ENCODE peak calls at places on chromosomes 12 and 14, in nine cellular contexts. One of them, this sample, is unnamed.
A peak's percentile ranks its signal among the peaks of the same experiment; 100 is the strongest.

GRCh38 chr12:105538880-105539279 is 208.4 kb downstream of the C12orf75 start:
- DNase-seq in right atrium auricular region: no peak
- DNase-seq in fibroblast of lung: peak; percentile 54
- DNase-seq in tibial artery: no peak
- DNase-seq in H1: no peak
- DNase-seq in BJ: peak; percentile 9
- DNase-seq in HepG2: no peak
- DNase-seq in neural progenitor cell: no peak
- DNase-seq in K562: no peak
- DNase-seq in this sample: no peak

GRCh38 chr12:39145175-39145999 is 240.0 kb upstream of the CPNE8 start:
- DNase-seq in right atrium auricular region: peak; percentile 59
- DNase-seq in fibroblast of lung: no peak
- DNase-seq in tibial artery: no peak
- DNase-seq in H1: peak; percentile 91
- DNase-seq in BJ: no peak
- DNase-seq in HepG2: no peak
- DNase-seq in neural progenitor cell: peak; percentile 35
- DNase-seq in K562: peak; percentile 9
- DNase-seq in this sample: peak; percentile 57

GRCh38 chr12:54711664-54712063 is 63.5 kb upstream of the DCD start:
- DNase-seq in right atrium auricular region: no peak
- DNase-seq in fibroblast of lung: no peak
- DNase-seq in tibial artery: no peak
- DNase-seq in H1: no peak
- DNase-seq in BJ: no peak
- DNase-seq in HepG2: no peak
- DNase-seq in neural progenitor cell: no peak
- DNase-seq in K562: no peak
- DNase-seq in this sample: no peak

GRCh38 chr12:68932123-68932700 is 759 bp downstream of the CPM start:
- DNase-seq in right atrium auricular region: no peak
- DNase-seq in fibroblast of lung: no peak
- DNase-seq in tibial artery: no peak
- DNase-seq in H1: no peak
- DNase-seq in BJ: no peak
- DNase-seq in HepG2: no peak
- DNase-seq in neural progenitor cell: no peak
- DNase-seq in K562: no peak
- DNase-seq in this sample: no peak

GRCh38 chr14:54338696-54339317 is 58.0 kb upstream of the CDKN3 start:
- DNase-seq in right atrium auricular region: no peak
- DNase-seq in fibroblast of lung: peak; percentile 68
- DNase-seq in tibial artery: no peak
- DNase-seq in H1: no peak
- DNase-seq in BJ: no peak
- DNase-seq in HepG2: no peak
- DNase-seq in neural progenitor cell: peak; percentile 63
- DNase-seq in K562: no peak
- DNase-seq in this sample: no peak

GRCh38 chr12:33476058-33476457 is 36.4 kb upstream of the SYT10 start:
- DNase-seq in right atrium auricular region: no peak
- DNase-seq in fibroblast of lung: no peak
- DNase-seq in tibial artery: no peak
- DNase-seq in H1: no peak
- DNase-seq in BJ: no peak
- DNase-seq in HepG2: no peak
- DNase-seq in neural progenitor cell: no peak
- DNase-seq in K562: no peak
- DNase-seq in this sample: no peak

GRCh38 chr14:34190746-34191145 is 239.9 kb upstream of the EGLN3 start:
- DNase-seq in right atrium auricular region: no peak
- DNase-seq in fibroblast of lung: no peak
- DNase-seq in tibial artery: no peak
- DNase-seq in H1: no peak
- DNase-seq in BJ: no peak
- DNase-seq in HepG2: no peak
- DNase-seq in neural progenitor cell: no peak
- DNase-seq in K562: no peak
- DNase-seq in this sample: no peak

GRCh38 chr14:104326848-104327247 is 188.5 kb downstream of the KIF26A start:
- DNase-seq in right atrium auricular region: no peak
- DNase-seq in fibroblast of lung: no peak
- DNase-seq in tibial artery: peak; percentile 32
- DNase-seq in H1: peak; percentile 23
- DNase-seq in BJ: no peak
- DNase-seq in HepG2: no peak
- DNase-seq in neural progenitor cell: no peak
- DNase-seq in K562: no peak
- DNase-seq in this sample: no peak

GRCh38 chr14:99245541-99246511 is 26.2 kb downstream of the BCL11B start:
- DNase-seq in right atrium auricular region: no peak
- DNase-seq in fibroblast of lung: no peak
- DNase-seq in tibial artery: no peak
- DNase-seq in H1: peak; percentile 87
- DNase-seq in BJ: no peak
- DNase-seq in HepG2: no peak
- DNase-seq in neural progenitor cell: peak; percentile 88
- DNase-seq in K562: no peak
- DNase-seq in this sample: no peak

GRCh38 chr14:99247772-99248171 is 24.2 kb downstream of the BCL11B start:
- DNase-seq in right atrium auricular region: no peak
- DNase-seq in fibroblast of lung: no peak
- DNase-seq in tibial artery: no peak
- DNase-seq in H1: no peak
- DNase-seq in BJ: no peak
- DNase-seq in HepG2: no peak
- DNase-seq in neural progenitor cell: no peak
- DNase-seq in K562: no peak
- DNase-seq in this sample: no peak

GRCh38 chr14:99246536-99247083 is 25.4 kb downstream of the BCL11B start:
- DNase-seq in right atrium auricular region: no peak
- DNase-seq in fibroblast of lung: no peak
- DNase-seq in tibial artery: no peak
- DNase-seq in H1: peak; percentile 70
- DNase-seq in BJ: no peak
- DNase-seq in HepG2: no peak
- DNase-seq in neural progenitor cell: peak; percentile 51
- DNase-seq in K562: no peak
- DNase-seq in this sample: no peak

GRCh38 chr14:99248761-99249171 is 23.2 kb downstream of the BCL11B start:
- DNase-seq in right atrium auricular region: no peak
- DNase-seq in fibroblast of lung: no peak
- DNase-seq in tibial artery: no peak
- DNase-seq in H1: no peak
- DNase-seq in BJ: no peak
- DNase-seq in HepG2: no peak
- DNase-seq in neural progenitor cell: no peak
- DNase-seq in K562: no peak
- DNase-seq in this sample: no peak

DNA sequence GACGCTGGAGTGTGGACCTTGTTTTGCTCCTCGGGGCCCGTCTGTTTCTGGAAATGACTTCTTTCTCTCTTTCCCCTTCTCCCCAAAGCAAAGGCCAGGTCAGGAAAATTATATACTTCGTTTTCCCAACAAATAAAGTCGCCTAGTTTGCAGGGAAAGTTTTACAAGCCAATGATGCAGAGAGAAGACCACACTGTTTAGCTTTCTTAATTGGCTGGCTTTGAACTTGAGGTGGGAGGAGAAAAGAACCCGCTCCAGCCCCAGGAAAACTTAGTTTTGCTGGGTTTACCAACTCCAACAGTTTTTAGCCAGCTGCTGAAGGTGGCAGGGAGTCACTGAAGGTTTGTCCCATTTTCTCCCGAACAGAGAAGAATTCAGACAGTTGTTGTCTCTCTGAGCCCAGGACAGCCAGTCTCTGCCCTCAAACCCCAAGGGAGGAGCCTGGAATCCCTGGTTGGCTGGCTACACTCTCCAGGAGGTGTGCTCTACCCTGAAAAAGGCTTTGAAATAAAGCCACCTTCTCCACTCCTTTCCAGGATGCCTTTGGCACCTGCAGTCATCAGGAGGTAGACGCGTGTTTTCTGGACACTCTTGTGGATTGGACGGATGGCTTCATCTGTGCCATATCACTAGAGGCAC is 24.8 kb downstream of the BCL11B start:
- DNase-seq in right atrium auricular region: no peak
- DNase-seq in fibroblast of lung: no peak
- DNase-seq in tibial artery: no peak
- DNase-seq in H1: no peak
- DNase-seq in BJ: no peak
- DNase-seq in HepG2: no peak
- DNase-seq in neural progenitor cell: no peak
- DNase-seq in K562: no peak
- DNase-seq in this sample: no peak
- H3K27me3 ChIP-seq in right atrium auricular region: peaks cover 20% of the 10 kb centered on the region
- H3K27me3 ChIP-seq in fibroblast of lung: peaks cover 5% of the 10 kb centered on the region
- H3K27me3 ChIP-seq in tibial artery: no peaks in the 10 kb centered on the region
- H3K27me3 ChIP-seq in H1: peaks cover 7% of the 10 kb centered on the region
- H3K27me3 ChIP-seq in BJ: peaks cover 5% of the 10 kb centered on the region
- H3K27me3 ChIP-seq in HepG2: peaks cover 3% of the 10 kb centered on the region
- H3K27me3 ChIP-seq in neural progenitor cell: peaks cover 74% of the 10 kb centered on the region
- H3K27me3 ChIP-seq in K562: peaks cover 7% of the 10 kb centered on the region
- H3K27me3 ChIP-seq in this sample: peaks cover 6% of the 10 kb centered on the region

GRCh38 chr14:50389668-50390441 is 6.8 kb downstream of the CDKL1 start:
- DNase-seq in right atrium auricular region: no peak
- DNase-seq in fibroblast of lung: no peak
- DNase-seq in tibial artery: no peak
- DNase-seq in H1: no peak
- DNase-seq in BJ: no peak
- DNase-seq in HepG2: peak; percentile 59
- DNase-seq in neural progenitor cell: no peak
- DNase-seq in K562: no peak
- DNase-seq in this sample: no peak

GRCh38 chr14:50387543-50387942 is 9.1 kb downstream of the CDKL1 start:
- DNase-seq in right atrium auricular region: no peak
- DNase-seq in fibroblast of lung: no peak
- DNase-seq in tibial artery: no peak
- DNase-seq in H1: no peak
- DNase-seq in BJ: no peak
- DNase-seq in HepG2: no peak
- DNase-seq in neural progenitor cell: no peak
- DNase-seq in K562: no peak
- DNase-seq in this sample: no peak

GRCh38 chr14:50383618-50384225 is 13.0 kb downstream of the CDKL1 start:
- DNase-seq in right atrium auricular region: no peak
- DNase-seq in fibroblast of lung: no peak
- DNase-seq in tibial artery: no peak
- DNase-seq in H1: no peak
- DNase-seq in BJ: no peak
- DNase-seq in HepG2: no peak
- DNase-seq in neural progenitor cell: peak; percentile 60
- DNase-seq in K562: no peak
- DNase-seq in this sample: no peak

DNA sequence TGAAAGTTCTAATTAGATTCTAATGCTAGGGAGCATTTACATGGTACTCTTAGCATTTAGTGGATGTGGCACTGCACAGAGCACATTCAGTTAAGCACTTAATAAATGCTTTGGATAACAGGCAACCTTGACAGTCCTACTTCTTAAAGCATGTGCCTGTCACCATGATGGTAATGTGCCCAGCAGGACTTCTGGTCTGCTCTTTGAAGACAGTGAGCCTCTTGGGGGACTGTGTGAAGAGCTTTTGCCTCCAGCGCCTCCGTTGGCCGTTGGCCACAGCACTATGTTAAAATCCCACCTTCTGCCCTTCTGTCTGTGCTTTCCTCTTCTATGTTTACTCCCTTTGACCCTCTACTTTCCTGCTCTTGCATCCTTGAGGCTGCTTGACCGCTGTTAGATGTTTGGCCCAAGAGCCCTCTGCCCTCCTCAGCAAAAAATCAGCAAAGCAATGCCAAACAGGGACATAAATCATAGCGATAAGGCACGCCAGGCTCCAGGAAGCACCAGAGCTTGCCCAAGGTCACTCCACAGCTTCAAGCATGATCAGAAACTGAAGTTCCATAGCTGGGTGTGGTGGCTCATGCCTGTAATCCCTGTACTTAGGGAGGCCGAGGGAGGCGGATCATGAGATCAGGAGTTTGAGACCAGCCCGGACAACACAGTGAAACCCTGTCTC is 8.3 kb downstream of the CDKL1 start:
- DNase-seq in right atrium auricular region: no peak
- DNase-seq in fibroblast of lung: no peak
- DNase-seq in tibial artery: no peak
- DNase-seq in H1: no peak
- DNase-seq in BJ: no peak
- DNase-seq in HepG2: no peak
- DNase-seq in neural progenitor cell: peak; percentile 40
- DNase-seq in K562: no peak
- DNase-seq in this sample: no peak
- TF ChIP-seq CTCF in right atrium auricular region: no peak
- TF ChIP-seq CTCF in fibroblast of lung: no peak
- TF ChIP-seq CTCF in tibial artery: no peak
- TF ChIP-seq CTCF in H1: peak; percentile 25
- TF ChIP-seq CTCF in BJ: no peak
- TF ChIP-seq CTCF in HepG2: no peak
- TF ChIP-seq CTCF in neural progenitor cell: no peak
- TF ChIP-seq CTCF in K562: no peak
- TF ChIP-seq CTCF in this sample: no peak

DNA sequence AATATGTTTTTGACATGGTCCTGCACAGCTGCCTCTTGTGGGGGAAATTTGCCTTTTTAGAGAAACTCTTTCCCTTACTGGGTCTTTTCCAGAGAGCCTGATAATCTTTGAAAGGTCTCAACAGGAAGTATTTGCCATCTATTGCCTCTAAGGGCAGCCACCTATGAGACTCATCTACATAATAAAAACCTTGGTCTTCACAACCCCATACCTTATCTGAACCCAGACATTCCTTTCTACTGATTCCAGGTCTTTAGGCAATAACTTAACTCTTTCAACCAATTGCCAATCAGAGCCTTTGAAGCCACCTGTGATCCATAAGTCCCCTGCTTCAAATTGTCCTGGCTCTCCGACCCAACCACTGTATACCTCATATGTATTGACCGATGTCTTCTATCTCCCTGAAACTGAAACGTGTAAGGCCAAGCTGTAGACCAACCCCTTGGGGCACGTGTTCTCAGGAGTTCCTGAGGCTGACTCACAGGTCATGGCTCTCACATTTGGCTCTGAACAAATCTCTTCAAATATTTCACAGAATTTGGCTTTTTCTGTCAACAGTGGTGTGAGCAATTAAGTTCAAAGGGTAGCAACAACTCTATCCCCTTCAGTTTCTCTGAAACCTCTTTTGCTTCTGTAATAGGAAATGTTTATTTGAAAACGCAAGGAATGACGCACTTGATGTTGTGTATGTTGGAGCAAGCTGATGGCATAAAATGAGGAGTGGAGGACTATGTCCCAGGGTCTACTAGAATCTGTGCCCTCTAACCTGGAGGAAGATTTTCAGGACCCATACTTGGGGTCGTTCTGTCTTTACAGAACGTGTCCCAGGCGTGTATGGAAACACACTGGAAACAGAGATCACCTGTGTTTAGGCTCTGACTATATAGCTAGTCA is 49.2 kb upstream of the EIF5 start:
- DNase-seq in right atrium auricular region: peak; percentile 5
- DNase-seq in fibroblast of lung: peak; percentile 49
- DNase-seq in tibial artery: no peak
- DNase-seq in H1: no peak
- DNase-seq in BJ: no peak
- DNase-seq in HepG2: peak; percentile 32
- DNase-seq in neural progenitor cell: no peak
- DNase-seq in K562: no peak
- DNase-seq in this sample: peak; percentile 75
- H3K27me3 ChIP-seq in right atrium auricular region: no peaks in the 10 kb centered on the region
- H3K27me3 ChIP-seq in fibroblast of lung: peaks cover 3% of the 10 kb centered on the region
- H3K27me3 ChIP-seq in tibial artery: no peaks in the 10 kb centered on the region
- H3K27me3 ChIP-seq in H1: peaks cover 3% of the 10 kb centered on the region
- H3K27me3 ChIP-seq in BJ: peaks cover 8% of the 10 kb centered on the region
- H3K27me3 ChIP-seq in HepG2: peaks cover 1% of the 10 kb centered on the region
- H3K27me3 ChIP-seq in neural progenitor cell: peaks cover 16% of the 10 kb centered on the region
- H3K27me3 ChIP-seq in K562: no peaks in the 10 kb centered on the region
- H3K27me3 ChIP-seq in this sample: no peaks in the 10 kb centered on the region

GRCh38 chr14:59317346-59317745 is 128.9 kb downstream of the DAAM1 start:
- DNase-seq in right atrium auricular region: no peak
- DNase-seq in fibroblast of lung: no peak
- DNase-seq in tibial artery: no peak
- DNase-seq in H1: no peak
- DNase-seq in BJ: no peak
- DNase-seq in HepG2: no peak
- DNase-seq in neural progenitor cell: no peak
- DNase-seq in K562: no peak
- DNase-seq in this sample: no peak

GRCh38 chr14:59313063-59314018 is 124.9 kb downstream of the DAAM1 start:
- DNase-seq in right atrium auricular region: no peak
- DNase-seq in fibroblast of lung: no peak
- DNase-seq in tibial artery: no peak
- DNase-seq in H1: no peak
- DNase-seq in BJ: no peak
- DNase-seq in HepG2: peak; percentile 33
- DNase-seq in neural progenitor cell: no peak
- DNase-seq in K562: no peak
- DNase-seq in this sample: no peak

GRCh38 chr14:59314953-59315599 is 126.6 kb downstream of the DAAM1 start:
- DNase-seq in right atrium auricular region: no peak
- DNase-seq in fibroblast of lung: no peak
- DNase-seq in tibial artery: no peak
- DNase-seq in H1: no peak
- DNase-seq in BJ: no peak
- DNase-seq in HepG2: peak; percentile 83
- DNase-seq in neural progenitor cell: no peak
- DNase-seq in K562: no peak
- DNase-seq in this sample: no peak

GRCh38 chr14:59311723-59312122 is 123.3 kb downstream of the DAAM1 start:
- DNase-seq in right atrium auricular region: no peak
- DNase-seq in fibroblast of lung: no peak
- DNase-seq in tibial artery: no peak
- DNase-seq in H1: no peak
- DNase-seq in BJ: no peak
- DNase-seq in HepG2: no peak
- DNase-seq in neural progenitor cell: no peak
- DNase-seq in K562: no peak
- DNase-seq in this sample: no peak

GRCh38 chr14:59314019-59314608 is 125.6 kb downstream of the DAAM1 start:
- DNase-seq in right atrium auricular region: no peak
- DNase-seq in fibroblast of lung: no peak
- DNase-seq in tibial artery: no peak
- DNase-seq in H1: no peak
- DNase-seq in BJ: no peak
- DNase-seq in HepG2: peak; percentile 69
- DNase-seq in neural progenitor cell: no peak
- DNase-seq in K562: no peak
- DNase-seq in this sample: peak; percentile 61
- TF ChIP-seq CTCF in right atrium auricular region: no peak
- TF ChIP-seq CTCF in fibroblast of lung: no peak
- TF ChIP-seq CTCF in tibial artery: no peak
- TF ChIP-seq CTCF in H1: no peak
- TF ChIP-seq CTCF in BJ: no peak
- TF ChIP-seq CTCF in HepG2: peak; percentile 66
- TF ChIP-seq CTCF in neural progenitor cell: no peak
- TF ChIP-seq CTCF in K562: no peak
- TF ChIP-seq CTCF in this sample: peak; percentile 25

This sample was measured in right lobe of liver.